ENCODE peak calls at places on chromosomes 5 and 9, in ten cellular contexts. H is endothelial cell of umbilical vein, F is NB4, N is uterus, M is thyroid gland, J is K562, T is H54, E is tibial nerve, C is gastrocnemius medialis, P is suprapubic skin. V is an unnamed sample.

GRCh38 chr5:4553968-4554367 is 586.2 kb upstream of the ADAMTS16 start:
- DNase-seq in H (no peak), F (no peak), N (no peak), M (no peak), J (no peak), T (no peak), E (no peak), C (no peak), P (no peak), V (no peak)

GRCh38 chr5:133868946-133869674 is 99.3 kb downstream of the C5orf15 start:
- DNase-seq in H (peak), F (peak), N (peak), M (peak), J (peak), T (peak), E (peak), C (peak), P (no peak), V (peak)

GRCh38 chr9:135134253-135135028 is 47.0 kb downstream of the OLFM1 start:
- DNase-seq in H (no peak), F (no peak), N (no peak), M (no peak), J (no peak), T (no peak), E (no peak), C (no peak), P (no peak), V (no peak)

GRCh38 chr5:117681855-117682254 is 1107.2 kb upstream of the SEMA6A start:
- DNase-seq in H (no peak), F (no peak), N (no peak), M (no peak), J (no peak), T (no peak), E (no peak), C (no peak), P (no peak), V (no peak)

GRCh38 chr9:71767421-71768321 is 642 bp downstream of the CEMIP2 start:
- DNase-seq in H (peak), F (no peak), N (peak), M (peak), J (peak), T (no peak), E (no peak), C (no peak), P (peak), V (peak)

GRCh38 chr9:38355115-38355514 is 37.4 kb upstream of the ALDH1B1 start:
- DNase-seq in H (no peak), F (no peak), N (no peak), M (no peak), J (no peak), T (no peak), E (no peak), C (no peak), P (peak), V (no peak)

GRCh38 chr9:91160599-91161464 is 200.9 kb downstream of the AUH start:
- DNase-seq in H (no peak), F (peak), N (no peak), M (no peak), J (no peak), T (no peak), E (no peak), C (no peak), P (no peak), V (no peak)

GRCh38 chr9:95613670-95614069 is 96.9 kb upstream of the PTCH1 start:
- DNase-seq in H (no peak), F (no peak), N (no peak), M (no peak), J (no peak), T (no peak), E (no peak), C (no peak), P (no peak), V (no peak)

GRCh38 chr9:89845321-89845720 is 240.5 kb downstream of the GADD45G start:
- DNase-seq in H (no peak), F (no peak), N (no peak), M (no peak), J (no peak), T (no peak), E (no peak), C (no peak), P (no peak), V (no peak)

GRCh38 chr9:127903557-127904475 is 4.4 kb upstream of the ST6GALNAC6 start:
- DNase-seq in H (peak), F (peak), N (no peak), M (peak), J (peak), T (no peak), E (peak), C (no peak), P (no peak), V (peak)

GRCh38 chr5:74641778-74642542 is 1.4 kb upstream of the ENC1 start:
- DNase-seq in H (peak), F (peak), N (peak), M (peak), J (peak), T (no peak), E (peak), C (peak), P (no peak), V (peak)

GRCh38 chr5:172773481-172774469 is 2.8 kb upstream of the DUSP1 start:
- DNase-seq in H (no peak), F (peak), N (peak), M (no peak), J (no peak), T (no peak), E (no peak), C (no peak), P (no peak), V (peak)

GRCh38 chr5:59104400-59105117 is 521.7 kb downstream of the RAB3C start:
- DNase-seq in H (no peak), F (no peak), N (no peak), M (no peak), J (no peak), T (no peak), E (no peak), C (no peak), P (no peak), V (no peak)

GRCh38 chr5:153476767-153477166 is 13.7 kb upstream of the GRIA1 start:
- DNase-seq in H (peak), F (no peak), N (no peak), M (no peak), J (no peak), T (peak), E (no peak), C (no peak), P (no peak), V (no peak)

GRCh38 chr5:169742773-169743296 is 105.8 kb downstream of the DOCK2 start:
- DNase-seq in H (no peak), F (no peak), N (no peak), M (no peak), J (no peak), T (no peak), E (no peak), C (no peak), P (no peak), V (no peak)

GRCh38 chr9:111458139-111459009 is 25.8 kb downstream of the ECPAS start:
- DNase-seq in H (peak), F (no peak), N (no peak), M (no peak), J (no peak), T (no peak), E (no peak), C (no peak), P (no peak), V (no peak)

GRCh38 chr9:127309715-127310114 is 45.1 kb downstream of the GARNL3 start:
- DNase-seq in H (no peak), F (no peak), N (no peak), M (no peak), J (no peak), T (no peak), E (no peak), C (no peak), P (no peak), V (no peak)

GRCh38 chr5:132391247-132391646 is 21.7 kb downstream of the SLC22A5 start:
- DNase-seq in H (no peak), F (no peak), N (no peak), M (no peak), J (no peak), T (no peak), E (no peak), C (no peak), P (no peak), V (no peak)

DNA sequence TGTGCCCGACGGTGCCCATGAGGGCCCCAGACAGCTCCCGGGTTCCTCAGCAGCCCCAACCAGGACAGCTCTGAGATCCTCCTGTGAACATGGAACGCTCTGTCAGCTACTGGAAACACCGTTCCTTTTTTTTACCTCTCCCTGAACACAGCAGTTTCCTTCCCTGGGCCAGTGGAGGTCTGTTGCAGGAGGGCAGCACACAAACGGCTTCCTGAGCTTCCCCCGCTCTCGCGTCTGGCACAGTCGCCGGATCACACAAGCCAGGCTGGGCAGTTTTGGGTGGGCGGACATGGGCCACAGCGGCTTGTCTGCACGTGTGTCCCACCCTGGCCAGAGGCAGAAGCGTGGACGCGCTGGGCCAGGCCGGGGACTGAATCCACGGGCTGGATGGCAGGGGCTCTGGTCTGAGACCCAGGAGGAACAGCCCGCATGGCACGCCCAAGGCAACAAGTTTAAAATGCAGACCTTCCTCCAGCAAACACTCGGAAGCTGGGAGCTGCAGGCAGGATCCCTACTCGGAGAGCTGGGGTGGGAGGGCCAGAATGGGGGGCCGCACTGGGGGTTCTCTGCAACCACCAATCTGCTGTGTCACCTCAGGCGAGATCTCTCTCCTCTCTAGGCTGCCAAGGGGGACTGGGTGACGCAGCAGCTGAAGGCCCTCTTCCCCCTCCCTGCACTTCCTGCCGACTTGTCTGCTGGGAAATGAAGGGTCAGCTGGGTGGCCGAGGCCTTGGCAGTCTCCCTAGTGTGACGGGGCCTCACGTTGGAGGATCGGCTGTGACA is 106.9 kb upstream of the SARDH start:
- DNase-seq in H (peak), F (peak), N (peak), M (peak), J (no peak), T (no peak), E (peak), C (peak), P (no peak), V (no peak)
- TF ChIP-seq POLR2A in H (no peak), F (no peak), N (no peak), M (no peak), J (no peak), T (no peak), E (no peak), C (no peak), P (no peak), V (no peak)

GRCh38 chr5:168268949-168269943 is 22.2 kb upstream of the WWC1 start:
- DNase-seq in H (peak), F (peak), N (peak), M (peak), J (peak), T (peak), E (peak), C (peak), P (peak), V (peak)
- TF ChIP-seq POLR2A in H (no peak), F (no peak), N (no peak), M (no peak), J (no peak), T (no peak), E (no peak), C (no peak), P (no peak), V (no peak)

GRCh38 chr5:180811623-180812119 is 9.1 kb upstream of the MGAT1 start:
- DNase-seq in H (no peak), F (no peak), N (no peak), M (no peak), J (no peak), T (no peak), E (no peak), C (no peak), P (peak), V (no peak)

GRCh38 chr5:180808461-180809000 is 5.9 kb upstream of the MGAT1 start:
- DNase-seq in H (no peak), F (no peak), N (no peak), M (no peak), J (peak), T (no peak), E (no peak), C (no peak), P (peak), V (peak)

GRCh38 chr5:180811012-180811622 is 8.5 kb upstream of the MGAT1 start:
- DNase-seq in H (no peak), F (no peak), N (no peak), M (no peak), J (no peak), T (no peak), E (no peak), C (no peak), P (peak), V (no peak)

GRCh38 chr5:180809403-180810209 is 7.0 kb upstream of the MGAT1 start:
- DNase-seq in H (peak), F (peak), N (peak), M (peak), J (peak), T (peak), E (peak), C (peak), P (peak), V (peak)

GRCh38 chr5:180810210-180811011 is 7.8 kb upstream of the MGAT1 start:
- DNase-seq in H (peak), F (peak), N (peak), M (peak), J (peak), T (peak), E (peak), C (peak), P (peak), V (peak)
- TF ChIP-seq POLR2A in H (peak), F (peak), N (peak), M (peak), J (peak), T (peak), E (peak), C (peak), P (peak), V (peak)

GRCh38 chr5:126400621-126401251 is 22.5 kb upstream of the GRAMD2B start:
- DNase-seq in H (no peak), F (no peak), N (no peak), M (no peak), J (no peak), T (no peak), E (no peak), C (no peak), P (no peak), V (no peak)
- TF ChIP-seq POLR2A in H (no peak), F (no peak), N (no peak), M (no peak), J (no peak), T (no peak), E (no peak), C (no peak), P (no peak), V (no peak)

DNA sequence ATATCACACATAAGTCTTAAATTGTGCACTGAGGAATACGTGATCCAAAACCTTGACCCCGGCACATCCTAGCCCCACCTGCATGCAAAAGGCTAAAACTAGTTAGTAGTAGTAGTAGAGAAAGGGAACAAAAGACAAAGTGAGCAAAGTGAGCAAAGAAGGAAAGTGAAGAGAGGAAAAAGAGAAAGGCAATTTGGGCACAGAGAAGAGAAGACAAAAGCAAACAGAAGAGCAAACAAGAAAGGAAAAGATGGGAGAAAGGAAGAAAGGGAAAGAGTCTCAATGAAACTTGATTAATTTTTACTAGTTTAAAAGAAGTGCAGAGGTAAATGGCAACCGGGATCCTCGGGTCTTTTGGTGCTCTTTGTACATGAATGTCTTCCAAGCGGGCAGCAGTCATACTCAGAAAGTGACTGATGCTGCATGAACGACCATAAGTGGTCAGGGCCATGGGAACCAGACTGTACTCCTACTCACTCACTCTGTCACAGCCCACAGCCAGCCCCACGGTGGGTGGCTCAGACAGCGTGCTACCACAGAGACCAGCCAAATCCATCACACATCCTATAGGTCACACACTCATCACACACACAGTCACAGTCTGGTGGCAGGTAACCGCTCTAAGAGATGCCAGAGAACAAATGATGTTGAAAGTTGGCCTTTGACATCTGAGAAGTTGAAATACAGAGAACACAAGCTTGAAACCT is 203.9 kb downstream of the FBN2 start:
- DNase-seq in H (no peak), F (no peak), N (no peak), M (no peak), J (no peak), T (no peak), E (no peak), C (no peak), P (no peak), V (no peak)
- TF ChIP-seq POLR2A in H (no peak), F (no peak), N (no peak), M (no peak), J (no peak), T (no peak), E (no peak), C (no peak), P (no peak), V (no peak)